ENCODE peak calls at places on chromosomes 11 and 22, in eight cellular contexts. V, D, A, M, Z, J, P and Q are unnamed samples.

GRCh38 chr11:17991799-17992433 is 20.9 kb downstream of the SERGEF start:
- DNase-seq in V (peak), D (peak), A (no peak), M (no peak), Z (no peak), J (no peak), P (no peak), Q (peak)

GRCh38 chr11:117744471-117745280 is 52.3 kb downstream of the DSCAML1 start:
- DNase-seq in V (no peak), D (no peak), A (no peak), M (no peak), Z (no peak), J (no peak), P (no peak), Q (no peak)

GRCh38 chr22:27747396-27748256 is 53.9 kb downstream of the MN1 start:
- DNase-seq in V (no peak), D (no peak), A (no peak), M (no peak), Z (no peak), J (no peak), P (no peak), Q (no peak)

GRCh38 chr11:111776398-111777093 is 10.4 kb upstream of the PPP2R1B start:
- DNase-seq in V (no peak), D (no peak), A (no peak), M (no peak), Z (no peak), J (no peak), P (no peak), Q (no peak)

GRCh38 chr11:2382927-2383822 is 6.1 kb downstream of the CD81 start:
- DNase-seq in V (no peak), D (no peak), A (no peak), M (no peak), Z (no peak), J (no peak), P (no peak), Q (no peak)

GRCh38 chr22:17536269-17536668 is 27.0 kb upstream of the SLC25A18 start:
- DNase-seq in V (no peak), D (no peak), A (no peak), M (peak), Z (peak), J (no peak), P (no peak), Q (peak)

GRCh38 chr22:37190262-37190780 is 2.3 kb upstream of the C1QTNF6 start:
- DNase-seq in V (no peak), D (no peak), A (no peak), M (no peak), Z (no peak), J (no peak), P (no peak), Q (no peak)

GRCh38 chr11:1165256-1166041 is 7.7 kb downstream of the MUC5AC start:
- DNase-seq in V (no peak), D (no peak), A (no peak), M (no peak), Z (no peak), J (no peak), P (no peak), Q (no peak)

GRCh38 chr11:75474878-75475766 is 42.1 kb upstream of the KLHL35 start:
- DNase-seq in V (peak), D (peak), A (peak), M (peak), Z (no peak), J (no peak), P (no peak), Q (no peak)

GRCh38 chr22:36608987-36609386 is 80.0 kb upstream of the EIF3D start:
- DNase-seq in V (no peak), D (no peak), A (no peak), M (no peak), Z (no peak), J (no peak), P (no peak), Q (no peak)

GRCh38 chr11:19176629-19177186 is 25.1 kb downstream of the CSRP3 start:
- DNase-seq in V (no peak), D (no peak), A (no peak), M (no peak), Z (no peak), J (no peak), P (no peak), Q (no peak)

GRCh38 chr11:4611986-4612385 is 4.0 kb upstream of the TRIM68 start:
- DNase-seq in V (no peak), D (no peak), A (no peak), M (no peak), Z (no peak), J (no peak), P (no peak), Q (no peak)

GRCh38 chr11:47904048-47904447 is 55.9 kb upstream of the NUP160 start:
- DNase-seq in V (no peak), D (no peak), A (no peak), M (no peak), Z (no peak), J (no peak), P (peak), Q (no peak)

GRCh38 chr11:17734418-17734911 is at the start of gene KCNC1:
- DNase-seq in V (no peak), D (no peak), A (no peak), M (no peak), Z (peak), J (peak), P (no peak), Q (peak)

GRCh38 chr22:42156121-42156520 is 25.5 kb upstream of the CYP2D6 start:
- DNase-seq in V (no peak), D (no peak), A (no peak), M (no peak), Z (no peak), J (no peak), P (no peak), Q (no peak)

GRCh38 chr11:8722156-8722555 is 39.6 kb downstream of the RPL27A start:
- DNase-seq in V (no peak), D (no peak), A (no peak), M (no peak), Z (no peak), J (no peak), P (no peak), Q (no peak)

GRCh38 chr11:72984448-72985077 is 157.6 kb downstream of the FCHSD2 start:
- DNase-seq in V (no peak), D (no peak), A (no peak), M (no peak), Z (no peak), J (no peak), P (no peak), Q (no peak)

GRCh38 chr22:32794449-32795213 is 6.9 kb upstream of the TIMP3 start:
- DNase-seq in V (no peak), D (no peak), A (no peak), M (no peak), Z (no peak), J (no peak), P (no peak), Q (no peak)

GRCh38 chr11:19723572-19724342 is 11.1 kb downstream of the NAV2 start:
- DNase-seq in V (peak), D (peak), A (no peak), M (no peak), Z (peak), J (no peak), P (peak), Q (no peak)

GRCh38 chr11:10303558-10304363 is 1.1 kb upstream of the ADM start:
- DNase-seq in V (no peak), D (peak), A (no peak), M (no peak), Z (no peak), J (peak), P (peak), Q (peak)

GRCh38 chr22:20111689-20112622 is 3.9 kb upstream of the RANBP1 start:
- DNase-seq in V (no peak), D (no peak), A (no peak), M (no peak), Z (no peak), J (no peak), P (no peak), Q (no peak)

GRCh38 chr11:38089728-38090127 is 1491.7 kb upstream of the RAG2 start:
- DNase-seq in V (no peak), D (no peak), A (no peak), M (peak), Z (no peak), J (no peak), P (no peak), Q (no peak)

GRCh38 chr11:403021-403760 is 9.2 kb downstream of the PKP3 start:
- DNase-seq in V (no peak), D (no peak), A (no peak), M (no peak), Z (no peak), J (no peak), P (no peak), Q (no peak)

GRCh38 chr22:45640941-45641621 is 30.6 kb upstream of the ATXN10 start:
- DNase-seq in V (no peak), D (no peak), A (no peak), M (no peak), Z (no peak), J (no peak), P (no peak), Q (no peak)

GRCh38 chr11:7520011-7520942 is 6.5 kb downstream of the PPFIBP2 start:
- DNase-seq in V (no peak), D (no peak), A (no peak), M (no peak), Z (no peak), J (no peak), P (no peak), Q (no peak)